ENCODE peak calls at places on chromosomes 5 and 9, in five cellular contexts. H, U, Q, F and Z are unnamed samples.
A peak's percentile ranks its signal among the peaks of the same experiment; 100 is the strongest.

GRCh38 chr9:135905380-135906282 is 1.7 kb downstream of the CAMSAP1 start:
- DNase-seq in U (no peak), F (no peak), Q (no peak), H (no peak), Z (no peak)

GRCh38 chr9:131310833-131311554 is 21.5 kb downstream of the PLPP7 start:
- DNase-seq in Q (no peak), U (peak; percentile 48), F (no peak), H (no peak), Z (no peak)

GRCh38 chr9:89916001-89916635 is 311.3 kb downstream of the GADD45G start:
- DNase-seq in F (no peak), Q (no peak), H (no peak), U (peak; percentile 37), Z (no peak)

GRCh38 chr5:127410906-127411780 is 106.3 kb upstream of the PRRC1 start:
- DNase-seq in H (peak; percentile 51), U (no peak), F (no peak), Q (no peak), Z (no peak)

GRCh38 chr9:100718717-100719116 is 140.8 kb downstream of the CAVIN4 start:
- DNase-seq in Q (no peak), F (no peak), U (no peak), H (no peak), Z (no peak)

GRCh38 chr9:136229096-136230065 is 16.2 kb downstream of the QSOX2 start:
- DNase-seq in H (no peak), Q (no peak), F (no peak), U (no peak), Z (no peak)

GRCh38 chr5:23823521-23823920 is 316.1 kb downstream of the PRDM9 start:
- DNase-seq in Q (no peak), H (no peak), U (no peak), F (no peak), Z (no peak)

GRCh38 chr9:134872482-134873231 is 8.0 kb upstream of the FCN2 start:
- DNase-seq in Q (no peak), H (no peak), F (no peak), U (no peak), Z (no peak)

GRCh38 chr5:180155331-180155881 is 53.6 kb downstream of the RASGEF1C start:
- DNase-seq in U (no peak), Q (no peak), H (no peak), F (no peak), Z (no peak)

GRCh38 chr5:96743065-96743768 is 64.5 kb downstream of the ERAP1 start:
- DNase-seq in F (peak; percentile 56), Q (no peak), H (no peak), U (peak; percentile 10), Z (no peak)

GRCh38 chr9:133161542-133161950 is 2.2 kb downstream of the GBGT1 start:
- DNase-seq in U (no peak), Q (no peak), H (no peak), F (no peak), Z (no peak)

GRCh38 chr9:98811051-98811650 is 3.7 kb downstream of the GALNT12 start:
- DNase-seq in F (no peak), U (no peak), H (no peak), Q (no peak), Z (no peak)

GRCh38 chr9:69018688-69019087 is 4.8 kb upstream of the PRKACG start:
- DNase-seq in Q (no peak), F (peak; percentile 16), U (no peak), H (no peak), Z (no peak)

GRCh38 chr5:172788771-172789686 is 18.0 kb upstream of the DUSP1 start:
- DNase-seq in Q (peak; percentile 85), U (no peak), H (no peak), F (peak; percentile 84), Z (no peak)

GRCh38 chr5:172789687-172790495 is 18.9 kb upstream of the DUSP1 start:
- DNase-seq in H (no peak), F (peak; percentile 45), Q (no peak), U (no peak), Z (no peak)

GRCh38 chr5:172782169-172783039 is 11.4 kb upstream of the DUSP1 start:
- DNase-seq in H (no peak), Q (peak; percentile 86), U (no peak), F (no peak), Z (no peak)

GRCh38 chr5:172786736-172787462 is 15.9 kb upstream of the DUSP1 start:
- DNase-seq in H (no peak), F (no peak), Q (no peak), U (no peak), Z (no peak)

GRCh38 chr5:172785429-172786088 is 14.6 kb upstream of the DUSP1 start:
- DNase-seq in F (no peak), H (no peak), U (no peak), Q (no peak), Z (no peak)
- TF ChIP-seq CREB1 in F (no peak), H (no peak), U (no peak), Q (no peak), Z (no peak)

GRCh38 chr5:92424785-92425426 is 1041.8 kb upstream of the ARRDC3 start:
- DNase-seq in Q (no peak), F (no peak), U (no peak), H (no peak), Z (no peak)

DNA sequence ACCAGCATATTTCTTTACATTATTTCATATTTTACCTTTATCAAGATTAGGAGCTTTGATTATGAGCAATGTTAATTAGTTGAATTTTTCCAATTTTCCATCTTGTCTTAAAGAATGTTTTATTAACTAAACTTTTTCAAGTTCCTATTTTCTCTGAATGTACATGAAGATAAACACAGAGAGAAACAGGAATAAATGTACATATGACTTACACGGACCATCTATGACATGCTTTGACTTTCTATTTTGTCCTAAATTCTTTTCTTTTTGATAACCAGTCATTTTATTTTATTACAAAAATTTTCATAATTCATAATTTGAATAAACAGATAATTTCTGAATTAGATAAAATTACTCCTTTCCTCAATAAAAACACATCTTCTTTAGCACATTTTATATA is 1038.8 kb upstream of the ARRDC3 start:
- DNase-seq in Q (no peak), H (no peak), F (no peak), U (peak; percentile 23), Z (no peak)
- TF ChIP-seq CREB1 in Q (no peak), H (no peak), F (no peak), U (no peak), Z (no peak)

DNA sequence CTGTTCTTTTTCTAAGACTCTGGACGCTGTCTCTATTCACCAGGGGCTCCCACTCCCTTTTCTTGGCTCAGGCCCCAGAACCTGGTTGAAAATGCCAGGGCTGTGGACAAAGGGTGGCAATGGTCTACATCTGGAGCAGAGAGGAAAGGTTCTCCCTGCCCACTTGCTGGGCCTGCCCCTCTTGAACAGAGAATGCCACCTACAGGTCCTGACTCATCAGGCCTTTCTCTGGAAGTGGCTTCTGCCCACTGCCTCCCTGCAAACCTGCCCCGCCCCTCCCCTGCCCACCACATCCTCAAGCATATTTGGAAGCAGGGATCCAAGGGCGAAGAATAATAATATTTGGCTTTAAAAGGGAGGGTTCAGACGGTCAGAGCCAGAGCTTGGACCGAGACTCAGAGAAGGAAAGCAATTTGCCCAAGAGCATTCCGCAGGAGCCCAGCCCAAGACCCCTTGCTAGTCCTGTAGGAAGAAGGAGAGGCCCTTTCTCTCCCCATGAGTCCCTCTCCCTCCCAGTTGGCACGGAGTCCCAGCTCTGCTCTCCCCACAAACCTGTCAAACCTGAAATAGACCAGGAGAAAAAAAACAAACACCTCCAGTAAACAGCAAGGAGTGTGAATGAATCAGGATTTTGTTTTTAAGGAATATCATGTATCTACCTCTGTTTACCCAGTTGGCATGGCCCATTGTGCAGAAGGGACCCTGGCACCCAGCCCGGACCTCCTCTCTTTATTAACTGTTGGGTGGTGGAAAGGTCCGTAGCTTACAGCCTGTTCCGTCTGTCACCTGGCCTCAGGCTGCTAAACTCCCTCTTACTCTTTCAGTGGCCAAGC is 37.8 kb upstream of the STXBP1 start:
- DNase-seq in F (no peak), Q (no peak), U (no peak), H (no peak), Z (no peak)
- TF ChIP-seq CREB1 in F (no peak), Q (no peak), U (no peak), H (no peak), Z (no peak)

DNA sequence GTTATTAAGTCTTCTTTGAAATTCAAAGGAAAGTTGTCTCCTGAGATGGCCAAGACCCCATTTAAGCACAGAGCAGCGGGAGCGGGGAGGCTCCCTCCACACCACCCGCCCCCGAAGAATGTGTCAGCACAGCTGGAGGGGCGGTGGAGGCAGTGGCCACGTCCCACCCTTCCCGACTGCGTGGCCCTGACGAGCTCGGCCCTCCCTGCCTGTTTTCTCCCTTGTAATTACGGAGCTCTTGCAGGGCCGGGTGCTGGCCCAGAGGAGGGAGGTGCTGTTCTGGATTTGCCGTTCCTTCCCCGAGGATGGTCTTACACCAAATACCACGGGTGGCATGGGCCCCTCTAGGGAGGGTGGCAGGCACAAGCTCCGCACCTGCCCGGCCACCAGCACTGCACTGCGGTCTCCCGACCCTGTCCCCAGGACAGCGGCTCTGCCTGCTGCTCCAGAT is 31.0 kb downstream of the SLC9A3 start:
- DNase-seq in Q (no peak), U (no peak), F (no peak), H (no peak), Z (no peak)
- TF ChIP-seq CREB1 in Q (no peak), U (no peak), F (no peak), H (no peak), Z (no peak)

GRCh38 chr9:86303316-86303975 is 21.1 kb upstream of the ISCA1 start:
- DNase-seq in F (peak; percentile 9), H (no peak), Q (no peak), U (peak; percentile 74), Z (no peak)
- TF ChIP-seq CREB1 in F (no peak), H (no peak), Q (no peak), U (no peak), Z (no peak)

GRCh38 chr9:91186311-91187101 is 175.2 kb downstream of the AUH start:
- DNase-seq in U (no peak), F (peak; percentile 26), Q (no peak), H (no peak), Z (no peak)

GRCh38 chr9:91190062-91190461 is 171.7 kb downstream of the AUH start:
- DNase-seq in H (no peak), F (no peak), U (no peak), Q (no peak), Z (no peak)

GRCh38 chr9:91187965-91188344 is 173.8 kb downstream of the AUH start:
- DNase-seq in Q (no peak), F (no peak), H (no peak), U (no peak), Z (no peak)

GRCh38 chr9:91187311-91187964 is 174.3 kb downstream of the AUH start:
- DNase-seq in H (no peak), F (no peak), Q (no peak), U (no peak), Z (no peak)

GRCh38 chr9:91188719-91189590 is 172.8 kb downstream of the AUH start:
- DNase-seq in H (no peak), U (no peak), Q (no peak), F (no peak), Z (no peak)
- TF ChIP-seq CREB1 in H (no peak), U (no peak), Q (no peak), F (no peak), Z (no peak)

GRCh38 chr9:87088621-87089020 is 141.3 kb upstream of the GAS1 start:
- DNase-seq in U (no peak), F (no peak), H (no peak), Q (no peak), Z (no peak)
- TF ChIP-seq CREB1 in U (no peak), F (no peak), H (no peak), Q (no peak), Z (no peak)